ENCODE peak calls at places on chromosomes 2 and 18, in four cellular contexts. One of them, this sample, is unnamed.

GRCh38 chr18:13872373-13872772 is 43.0 kb downstream of the MC2R start:
- DNase-seq in left ventricle myocardium inferior: no peak
- DNase-seq in astrocyte: no peak
- DNase-seq in MCF 10A: no peak
- DNase-seq in this sample: no peak

GRCh38 chr18:60060578-60060977 is 160.8 kb downstream of the PMAIP1 start:
- DNase-seq in MCF 10A: no peak
- DNase-seq in astrocyte: peak
- DNase-seq in left ventricle myocardium inferior: no peak
- DNase-seq in this sample: peak

GRCh38 chr2:30948857-30949256 is 141.6 kb upstream of the CAPN13 start:
- DNase-seq in astrocyte: no peak
- DNase-seq in left ventricle myocardium inferior: no peak
- DNase-seq in MCF 10A: no peak
- DNase-seq in this sample: no peak

GRCh38 chr2:227191367-227191766 is 26.9 kb downstream of the COL4A3 start:
- DNase-seq in left ventricle myocardium inferior: no peak
- DNase-seq in MCF 10A: peak
- DNase-seq in astrocyte: peak
- DNase-seq in this sample: no peak

GRCh38 chr2:120818441-120818920 is 82.8 kb downstream of the GLI2 start:
- DNase-seq in MCF 10A: peak
- DNase-seq in left ventricle myocardium inferior: no peak
- DNase-seq in astrocyte: peak
- DNase-seq in this sample: peak

GRCh38 chr2:226403360-226403759 is 396.3 kb downstream of the IRS1 start:
- DNase-seq in left ventricle myocardium inferior: no peak
- DNase-seq in astrocyte: peak
- DNase-seq in MCF 10A: no peak
- DNase-seq in this sample: no peak

GRCh38 chr18:21757833-21758232 is 17.2 kb downstream of the MIB1 start:
- DNase-seq in MCF 10A: no peak
- DNase-seq in left ventricle myocardium inferior: no peak
- DNase-seq in astrocyte: no peak
- DNase-seq in this sample: no peak

GRCh38 chr2:241678784-241679540 is 7.7 kb downstream of the DTYMK start:
- DNase-seq in left ventricle myocardium inferior: no peak
- DNase-seq in astrocyte: no peak
- DNase-seq in MCF 10A: no peak
- DNase-seq in this sample: no peak

GRCh38 chr2:237819231-237819630 is 20.7 kb downstream of the RBM44 start:
- DNase-seq in left ventricle myocardium inferior: no peak
- DNase-seq in astrocyte: peak
- DNase-seq in MCF 10A: no peak
- DNase-seq in this sample: no peak

GRCh38 chr2:241772063-241772499 is 4.5 kb upstream of the GAL3ST2 start:
- DNase-seq in MCF 10A: no peak
- DNase-seq in astrocyte: no peak
- DNase-seq in left ventricle myocardium inferior: no peak
- DNase-seq in this sample: no peak

GRCh38 chr2:28429636-28430376 is 37.1 kb downstream of the FOSL2 start:
- DNase-seq in MCF 10A: no peak
- DNase-seq in astrocyte: no peak
- DNase-seq in left ventricle myocardium inferior: no peak
- DNase-seq in this sample: no peak

GRCh38 chr2:123258864-123259263 is 766.2 kb upstream of the CNTNAP5 start:
- DNase-seq in left ventricle myocardium inferior: no peak
- DNase-seq in astrocyte: no peak
- DNase-seq in MCF 10A: no peak
- DNase-seq in this sample: no peak

GRCh38 chr2:123696799-123697410 is 328.2 kb upstream of the CNTNAP5 start:
- DNase-seq in astrocyte: no peak
- DNase-seq in left ventricle myocardium inferior: no peak
- DNase-seq in MCF 10A: no peak
- DNase-seq in this sample: no peak

GRCh38 chr18:67023059-67023458 is 419.2 kb upstream of the CDH19 start:
- DNase-seq in MCF 10A: no peak
- DNase-seq in astrocyte: no peak
- DNase-seq in left ventricle myocardium inferior: no peak
- DNase-seq in this sample: no peak

GRCh38 chr2:128501700-128502099 is 183.0 kb upstream of the HS6ST1 start:
- DNase-seq in astrocyte: no peak
- DNase-seq in left ventricle myocardium inferior: no peak
- DNase-seq in MCF 10A: no peak
- DNase-seq in this sample: no peak

GRCh38 chr2:30216157-30216556 is 15.2 kb upstream of the LBH start:
- DNase-seq in left ventricle myocardium inferior: no peak
- DNase-seq in MCF 10A: peak
- DNase-seq in astrocyte: peak
- DNase-seq in this sample: no peak

GRCh38 chr2:159124441-159124911 is 156.0 kb downstream of the TANC1 start:
- DNase-seq in left ventricle myocardium inferior: no peak
- DNase-seq in astrocyte: peak
- DNase-seq in MCF 10A: peak
- DNase-seq in this sample: peak

GRCh38 chr2:49162151-49162550 is 7.8 kb upstream of the FSHR start:
- DNase-seq in MCF 10A: no peak
- DNase-seq in astrocyte: peak
- DNase-seq in left ventricle myocardium inferior: no peak
- DNase-seq in this sample: no peak

GRCh38 chr2:51620830-51621229 is 588.9 kb upstream of the NRXN1 start:
- DNase-seq in MCF 10A: peak
- DNase-seq in left ventricle myocardium inferior: no peak
- DNase-seq in astrocyte: peak
- DNase-seq in this sample: peak

GRCh38 chr2:221478106-221478863 is 93.8 kb downstream of the EPHA4 start:
- DNase-seq in astrocyte: no peak
- DNase-seq in left ventricle myocardium inferior: no peak
- DNase-seq in MCF 10A: peak
- DNase-seq in this sample: no peak

GRCh38 chr2:192888090-192888489 is 693.4 kb upstream of the TMEFF2 start:
- DNase-seq in astrocyte: no peak
- DNase-seq in left ventricle myocardium inferior: no peak
- DNase-seq in MCF 10A: no peak
- DNase-seq in this sample: no peak

GRCh38 chr2:121748202-121748601 is 7.2 kb upstream of the TSN start:
- DNase-seq in astrocyte: no peak
- DNase-seq in left ventricle myocardium inferior: no peak
- DNase-seq in MCF 10A: peak
- DNase-seq in this sample: peak

GRCh38 chr2:193251909-193252308 is 1057.2 kb upstream of the TMEFF2 start:
- DNase-seq in MCF 10A: peak
- DNase-seq in astrocyte: no peak
- DNase-seq in left ventricle myocardium inferior: no peak
- DNase-seq in this sample: no peak

GRCh38 chr2:207777124-207777523 is 7.4 kb upstream of the FZD5 start:
- DNase-seq in left ventricle myocardium inferior: no peak
- DNase-seq in astrocyte: no peak
- DNase-seq in MCF 10A: no peak
- DNase-seq in this sample: no peak

GRCh38 chr18:58502628-58503027 is 126.3 kb downstream of the ALPK2 start:
- DNase-seq in left ventricle myocardium inferior: no peak
- DNase-seq in astrocyte: no peak
- DNase-seq in MCF 10A: no peak
- DNase-seq in this sample: no peak

GRCh38 chr2:66865161-66865560 is 430.2 kb downstream of the MEIS1 start:
- DNase-seq in astrocyte: no peak
- DNase-seq in left ventricle myocardium inferior: no peak
- DNase-seq in MCF 10A: no peak
- DNase-seq in this sample: no peak

GRCh38 chr2:191246820-191247380 is 1.7 kb downstream of the MYO1B start:
- DNase-seq in MCF 10A: peak
- DNase-seq in astrocyte: no peak
- DNase-seq in left ventricle myocardium inferior: no peak
- DNase-seq in this sample: no peak

GRCh38 chr2:124320072-124320471 is 295.0 kb downstream of the CNTNAP5 start:
- DNase-seq in astrocyte: no peak
- DNase-seq in MCF 10A: no peak
- DNase-seq in left ventricle myocardium inferior: no peak
- DNase-seq in this sample: no peak

GRCh38 chr2:202491514-202491913 is 115.4 kb downstream of the BMPR2 start:
- DNase-seq in left ventricle myocardium inferior: no peak
- DNase-seq in astrocyte: no peak
- DNase-seq in MCF 10A: no peak
- DNase-seq in this sample: no peak

GRCh38 chr2:51344886-51345285 is 313.0 kb upstream of the NRXN1 start:
- DNase-seq in left ventricle myocardium inferior: no peak
- DNase-seq in MCF 10A: no peak
- DNase-seq in astrocyte: no peak
- DNase-seq in this sample: no peak

GRCh38 chr2:28080911-28081310 is 190.4 kb downstream of the BABAM2 start:
- DNase-seq in astrocyte: peak
- DNase-seq in MCF 10A: peak
- DNase-seq in left ventricle myocardium inferior: no peak
- DNase-seq in this sample: peak

GRCh38 chr2:237012577-237013237 is 73.0 kb upstream of the COPS8 start:
- DNase-seq in left ventricle myocardium inferior: no peak
- DNase-seq in MCF 10A: no peak
- DNase-seq in astrocyte: peak
- DNase-seq in this sample: no peak

GRCh38 chr2:60116167-60116870 is 437.1 kb downstream of the BCL11A start:
- DNase-seq in MCF 10A: peak
- DNase-seq in left ventricle myocardium inferior: no peak
- DNase-seq in astrocyte: no peak
- DNase-seq in this sample: no peak

GRCh38 chr2:34317797-34318196 is 718.7 kb upstream of the FAM98A start:
- DNase-seq in astrocyte: no peak
- DNase-seq in MCF 10A: no peak
- DNase-seq in left ventricle myocardium inferior: no peak
- DNase-seq in this sample: no peak

GRCh38 chr2:230217424-230217823 is 2.4 kb downstream of the SP110 start:
- DNase-seq in astrocyte: no peak
- DNase-seq in MCF 10A: no peak
- DNase-seq in left ventricle myocardium inferior: no peak
- DNase-seq in this sample: no peak

GRCh38 chr2:96687266-96687665 is 44.7 kb downstream of the FER1L5 start:
- DNase-seq in astrocyte: no peak
- DNase-seq in left ventricle myocardium inferior: no peak
- DNase-seq in MCF 10A: no peak
- DNase-seq in this sample: no peak

GRCh38 chr2:191352536-191352935 is 107.3 kb downstream of the MYO1B start:
- DNase-seq in astrocyte: peak
- DNase-seq in left ventricle myocardium inferior: no peak
- DNase-seq in MCF 10A: peak
- DNase-seq in this sample: peak

GRCh38 chr2:3743951-3744555 is 40.7 kb downstream of the DCDC2C start:
- DNase-seq in MCF 10A: no peak
- DNase-seq in astrocyte: no peak
- DNase-seq in left ventricle myocardium inferior: no peak
- DNase-seq in this sample: no peak

GRCh38 chr2:43648979-43649701 is 12.1 kb downstream of the PLEKHH2 start:
- DNase-seq in MCF 10A: no peak
- DNase-seq in astrocyte: peak
- DNase-seq in left ventricle myocardium inferior: no peak
- DNase-seq in this sample: no peak

GRCh38 chr2:232203936-232204335 is 174.6 kb upstream of the ALPP start:
- DNase-seq in MCF 10A: no peak
- DNase-seq in astrocyte: peak
- DNase-seq in left ventricle myocardium inferior: no peak
- DNase-seq in this sample: no peak

DNA sequence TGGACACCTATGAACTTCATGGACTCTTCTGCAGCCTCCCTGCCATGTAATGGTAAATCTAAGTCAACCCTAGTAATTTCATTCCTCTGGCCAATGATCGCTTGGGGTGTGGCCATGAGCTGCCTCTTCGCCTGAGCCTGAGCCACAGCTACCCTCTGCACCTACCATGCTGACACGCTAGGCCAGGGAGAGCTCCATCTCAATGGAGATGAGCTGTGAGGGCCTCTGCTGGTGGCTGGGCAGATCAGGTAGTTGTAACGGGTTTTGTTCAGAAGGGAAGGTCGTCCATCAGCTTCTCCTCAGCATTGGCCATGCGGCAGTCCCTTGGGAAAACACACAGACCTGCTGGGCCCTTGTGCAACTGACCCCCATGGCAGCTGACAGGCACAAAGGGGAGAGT is 24.4 kb downstream of the MPHOSPH10 start:
- DNase-seq in astrocyte: no peak
- DNase-seq in left ventricle myocardium inferior: no peak
- DNase-seq in MCF 10A: peak
- DNase-seq in this sample: no peak
- TF ChIP-seq CTCF in astrocyte: no peak
- TF ChIP-seq CTCF in left ventricle myocardium inferior: no peak
- TF ChIP-seq CTCF in MCF 10A: peak
- TF ChIP-seq CTCF in this sample: no peak

GRCh38 chr2:46297546-46298271 is 502 bp downstream of the EPAS1 start:
- DNase-seq in left ventricle myocardium inferior: peak
- DNase-seq in MCF 10A: peak
- DNase-seq in astrocyte: no peak
- DNase-seq in this sample: no peak
- TF ChIP-seq CTCF in left ventricle myocardium inferior: no peak
- TF ChIP-seq CTCF in MCF 10A: no peak
- TF ChIP-seq CTCF in astrocyte: no peak
- TF ChIP-seq CTCF in this sample: peak

DNA sequence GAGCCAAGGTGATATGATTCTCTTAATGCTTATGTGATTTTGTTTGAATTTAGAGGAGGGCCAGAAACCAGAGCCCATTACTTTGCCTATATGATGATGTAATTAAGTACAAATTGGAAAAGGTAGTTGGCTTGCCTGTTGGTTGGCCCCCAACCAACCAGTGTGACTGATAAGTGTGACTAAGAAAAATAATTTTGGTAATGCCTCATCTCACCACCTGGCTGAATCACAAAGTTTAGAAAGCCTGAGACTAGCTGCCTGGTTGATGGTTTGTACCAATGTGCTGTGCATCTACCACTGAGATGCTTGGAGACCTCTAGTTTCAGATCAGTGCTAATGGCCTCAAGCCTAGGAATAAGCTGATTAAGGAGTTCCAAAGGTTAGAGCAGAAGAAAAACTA is 338.7 kb downstream of the CDH2 start:
- DNase-seq in MCF 10A: peak
- DNase-seq in astrocyte: peak
- DNase-seq in left ventricle myocardium inferior: no peak
- DNase-seq in this sample: no peak
- TF ChIP-seq CTCF in MCF 10A: no peak
- TF ChIP-seq CTCF in astrocyte: no peak
- TF ChIP-seq CTCF in left ventricle myocardium inferior: no peak
- TF ChIP-seq CTCF in this sample: no peak

DNA sequence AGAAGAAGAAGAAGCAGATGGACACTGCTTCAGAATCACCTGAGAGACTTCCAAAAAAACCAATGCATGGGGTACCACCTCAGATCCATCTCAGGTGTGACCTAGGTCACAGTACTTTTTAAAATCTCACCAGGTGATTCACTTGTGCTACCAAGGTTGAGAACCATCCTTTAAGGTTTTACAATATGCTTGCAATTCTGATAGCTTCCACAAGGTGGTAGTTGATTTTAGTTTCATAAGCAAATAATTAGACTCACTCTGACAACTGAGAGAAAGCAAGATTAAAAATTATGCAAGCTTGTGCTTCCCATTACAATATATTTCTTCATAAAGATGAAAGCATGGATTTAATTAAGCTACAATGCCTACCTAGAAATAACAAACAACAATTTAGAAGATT is 355.1 kb downstream of the EN1 start:
- DNase-seq in MCF 10A: peak
- DNase-seq in left ventricle myocardium inferior: no peak
- DNase-seq in astrocyte: peak
- DNase-seq in this sample: peak
- TF ChIP-seq CTCF in MCF 10A: peak
- TF ChIP-seq CTCF in left ventricle myocardium inferior: peak
- TF ChIP-seq CTCF in astrocyte: peak
- TF ChIP-seq CTCF in this sample: peak

This sample was measured in HFFc6.